ENCODE peak calls at places on chromosomes 4 and X, in five cellular contexts. H, M, E, U and K are unnamed samples.

GRCh38 chr4:54063224-54063623 is 1.2 kb downstream of the CHIC2 start:
- DNase-seq in H (no peak), M (peak), E (no peak), U (no peak), K (no peak)

GRCh38 chr4:171279131-171279530 is 534.1 kb upstream of the GALNTL6 start:
- DNase-seq in H (no peak), M (peak), E (no peak), U (no peak), K (no peak)

GRCh38 chrX:102129473-102129872 is 4.0 kb downstream of the TCEAL2 start:
- DNase-seq in H (no peak), M (no peak), E (no peak), U (no peak), K (no peak)

GRCh38 chr4:95877636-95878035 is 37.7 kb downstream of the PDHA2 start:
- DNase-seq in H (no peak), M (no peak), E (no peak), U (no peak), K (no peak)

GRCh38 chr4:111228874-111229273 is 606.0 kb upstream of the PITX2 start:
- DNase-seq in H (no peak), M (no peak), E (no peak), U (no peak), K (no peak)

GRCh38 chr4:108400309-108400708 is 220.1 kb upstream of the RPL34 start:
- DNase-seq in H (no peak), M (no peak), E (no peak), U (no peak), K (no peak)

GRCh38 chr4:88178633-88179231 is 20.3 kb upstream of the ABCG2 start:
- DNase-seq in H (no peak), M (no peak), E (no peak), U (no peak), K (no peak)

GRCh38 chrX:68989865-68990606 is 161.2 kb downstream of the EFNB1 start:
- DNase-seq in H (no peak), M (no peak), E (no peak), U (no peak), K (no peak)

GRCh38 chr4:165631912-165632311 is 241.1 kb upstream of the TLL1 start:
- DNase-seq in H (no peak), M (no peak), E (no peak), U (no peak), K (no peak)

GRCh38 chr4:103019319-103020124 is at the start of gene SLC9B1:
- DNase-seq in H (peak), M (peak), E (peak), U (peak), K (peak)

GRCh38 chr4:106986486-106986885 is 49.6 kb downstream of the DKK2 start:
- DNase-seq in H (no peak), M (no peak), E (peak), U (no peak), K (no peak)

GRCh38 chr4:163540977-163541376 is 46.5 kb downstream of the TMA16 start:
- DNase-seq in H (no peak), M (no peak), E (no peak), U (no peak), K (no peak)

GRCh38 chr4:150126201-150126879 is 48.1 kb downstream of the DCLK2 start:
- DNase-seq in H (no peak), M (peak), E (no peak), U (no peak), K (no peak)

GRCh38 chr4:128329638-128330037 is 42.0 kb upstream of the PGRMC2 start:
- DNase-seq in H (no peak), M (no peak), E (no peak), U (no peak), K (no peak)

GRCh38 chrX:139932901-139933796 is at the start of gene ATP11C:
- DNase-seq in H (peak), M (peak), E (peak), U (peak), K (peak)

GRCh38 chrX:24380273-24381036 is 20.0 kb downstream of the SUPT20HL1 start:
- DNase-seq in H (no peak), M (no peak), E (no peak), U (no peak), K (no peak)

GRCh38 chr4:8409271-8410065 is 31.1 kb downstream of the ACOX3 start:
- DNase-seq in H (peak), M (peak), E (no peak), U (peak), K (peak)

GRCh38 chr4:102527695-102528094 is 26.5 kb downstream of the NFKB1 start:
- DNase-seq in H (no peak), M (peak), E (no peak), U (no peak), K (no peak)

GRCh38 chrX:70322784-70323183 is 32.9 kb downstream of the KIF4A start:
- DNase-seq in H (no peak), M (no peak), E (no peak), U (no peak), K (no peak)

GRCh38 chr4:66182651-66183050 is 512.4 kb upstream of the EPHA5 start:
- DNase-seq in H (no peak), M (no peak), E (no peak), U (no peak), K (no peak)

GRCh38 chrX:8672176-8672575 is 59.8 kb downstream of the ANOS1 start:
- DNase-seq in H (no peak), M (no peak), E (no peak), U (no peak), K (no peak)

GRCh38 chrX:85569691-85570090 is 190.2 kb upstream of the POF1B start:
- DNase-seq in H (no peak), M (no peak), E (no peak), U (no peak), K (no peak)

GRCh38 chr4:168257663-168258235 is 60.8 kb downstream of the DDX60 start:
- DNase-seq in H (no peak), M (no peak), E (no peak), U (no peak), K (no peak)

GRCh38 chr4:137659431-137659830 is 127.1 kb upstream of the PCDH18 start:
- DNase-seq in H (no peak), M (no peak), E (no peak), U (no peak), K (no peak)

GRCh38 chrX:11532291-11533075 is 133.2 kb downstream of the ARHGAP6 start:
- DNase-seq in H (no peak), M (no peak), E (no peak), U (no peak), K (no peak)

GRCh38 chrX:14003028-14003427 is 26.7 kb downstream of the GEMIN8 start:
- DNase-seq in H (no peak), M (no peak), E (no peak), U (no peak), K (no peak)

GRCh38 chrX:71107762-71108360 is 1.3 kb upstream of the CXorf65 start:
- DNase-seq in H (no peak), M (no peak), E (no peak), U (no peak), K (peak)

GRCh38 chrX:56343231-56343630 is 111.1 kb downstream of the KLF8 start:
- DNase-seq in H (no peak), M (no peak), E (no peak), U (no peak), K (peak)

GRCh38 chr4:86452323-86452995 is 92.6 kb upstream of the MAPK10 start:
- DNase-seq in H (no peak), M (no peak), E (no peak), U (no peak), K (no peak)

GRCh38 chr4:140052050-140052449 is 101.9 kb downstream of the MAML3 start:
- DNase-seq in H (no peak), M (peak), E (no peak), U (no peak), K (no peak)

GRCh38 chr4:7395635-7396034 is 39.1 kb downstream of the PSAPL1 start:
- DNase-seq in H (no peak), M (no peak), E (no peak), U (no peak), K (peak)

GRCh38 chr4:14568356-14568755 is 433.9 kb upstream of the CPEB2 start:
- DNase-seq in H (no peak), M (no peak), E (no peak), U (no peak), K (no peak)

GRCh38 chr4:147160908-147161513 is 215.3 kb upstream of the TTC29 start:
- DNase-seq in H (no peak), M (peak), E (peak), U (no peak), K (no peak)